ENCODE peak calls at places on chromosomes 11 and 22, in six cellular contexts. J, Z, P, X, C and R are unnamed samples.

GRCh38 chr22:30182365-30182764 is 64.2 kb downstream of the LIF start:
- DNase-seq in C (no peak), P (no peak), Z (no peak), X (no peak), J (no peak), R (no peak)

GRCh38 chr11:67635231-67635521 is 4.4 kb downstream of the TBX10 start:
- DNase-seq in Z (no peak), P (no peak), C (no peak), X (no peak), J (no peak), R (no peak)

GRCh38 chr11:116558504-116559252 is 214.1 kb downstream of the BUD13 start:
- DNase-seq in J (no peak), P (peak), Z (peak), C (no peak), X (no peak), R (peak)

GRCh38 chr22:30425616-30426394 is at the start of gene MTFP1:
- DNase-seq in C (peak), X (peak), Z (peak), J (no peak), P (peak), R (peak)

GRCh38 chr22:38240734-38241252 is 32.0 kb downstream of the TMEM184B start:
- DNase-seq in P (peak), Z (peak), C (peak), J (peak), X (peak), R (peak)

GRCh38 chr11:2777396-2777795 is 77.6 kb upstream of the KCNQ1OT1 start:
- DNase-seq in P (peak), X (no peak), C (peak), Z (peak), J (no peak), R (peak)

GRCh38 chr22:37897805-37898204 is 8.3 kb upstream of the MICALL1 start:
- DNase-seq in C (no peak), J (no peak), X (no peak), Z (no peak), P (no peak), R (no peak)

GRCh38 chr22:45503816-45504702 is 1.4 kb downstream of the FBLN1 start:
- DNase-seq in P (peak), C (no peak), X (peak), J (no peak), Z (no peak), R (peak)

GRCh38 chr11:134275534-134276395 is at the start of gene GLB1L3:
- DNase-seq in X (peak), C (no peak), J (no peak), P (peak), Z (no peak), R (peak)

GRCh38 chr22:49229483-49230193 is 598.0 kb downstream of the BRD1 start:
- DNase-seq in X (no peak), J (no peak), C (no peak), Z (no peak), P (no peak), R (no peak)

GRCh38 chr22:22129387-22129786 is 115.2 kb upstream of the VPREB1 start:
- DNase-seq in P (no peak), X (no peak), J (no peak), C (no peak), Z (no peak), R (no peak)

GRCh38 chr22:20438066-20438677 is 547 bp upstream of the SCARF2 start:
- DNase-seq in Z (no peak), X (peak), C (no peak), P (no peak), J (no peak), R (peak)

GRCh38 chr11:114316980-114317675 is 20.9 kb downstream of the NNMT start:
- DNase-seq in X (peak), Z (no peak), C (no peak), P (peak), J (no peak), R (peak)

GRCh38 chr11:86741489-86742435 is 58.6 kb upstream of the PRSS23 start:
- DNase-seq in P (peak), X (peak), Z (peak), J (no peak), C (no peak), R (peak)

GRCh38 chr11:2401436-2401984 is 960 bp downstream of the TSSC4 start:
- DNase-seq in P (no peak), C (no peak), J (no peak), Z (peak), X (no peak), R (no peak)

GRCh38 chr11:772429-773390 is 4.6 kb downstream of the GATD1 start:
- DNase-seq in Z (no peak), P (no peak), X (no peak), C (peak), J (no peak), R (no peak)

GRCh38 chr11:29019960-29020683 is 911.9 kb downstream of the METTL15 start:
- DNase-seq in Z (peak), J (no peak), C (no peak), X (peak), P (peak), R (peak)

GRCh38 chr11:27317751-27318150 is 45.3 kb downstream of the CCDC34 start:
- DNase-seq in Z (peak), P (peak), C (peak), X (peak), J (peak), R (peak)

GRCh38 chr11:17649696-17650600 is 69.4 kb upstream of the MYOD1 start:
- DNase-seq in P (no peak), J (no peak), X (peak), Z (peak), C (no peak), R (no peak)

GRCh38 chr22:45645526-45646414 is 25.9 kb upstream of the ATXN10 start:
- DNase-seq in P (peak), J (peak), Z (peak), X (peak), C (peak), R (peak)

GRCh38 chr11:111205622-111206385 is 39.7 kb upstream of the POU2AF2 start:
- DNase-seq in X (no peak), J (no peak), C (no peak), P (peak), Z (peak), R (peak)

GRCh38 chr11:103007521-103007920 is 52.0 kb upstream of the MMP13 start:
- DNase-seq in J (no peak), C (no peak), P (no peak), Z (peak), X (no peak), R (peak)

GRCh38 chr22:47221840-47222615 is 459.6 kb downstream of the TBC1D22A start:
- DNase-seq in Z (no peak), J (no peak), X (no peak), P (no peak), C (no peak), R (no peak)

GRCh38 chr11:80297808-80298460 is 857.1 kb upstream of the TENM4 start:
- DNase-seq in Z (peak), C (no peak), X (peak), P (peak), J (no peak), R (no peak)

GRCh38 chr11:117197516-117198456 is 1.4 kb upstream of the TAGLN start:
- DNase-seq in C (no peak), Z (peak), P (peak), J (no peak), X (peak), R (no peak)

GRCh38 chr11:69950120-69950519 is 128.0 kb upstream of the ANO1 start:
- DNase-seq in P (peak), Z (peak), X (peak), J (no peak), C (no peak), R (peak)

GRCh38 chr11:103220133-103220532 is 110.9 kb downstream of the DYNC2H1 start:
- DNase-seq in P (no peak), Z (no peak), C (no peak), J (no peak), X (no peak), R (no peak)

GRCh38 chr22:46537221-46537945 is at the start of gene CELSR1:
- DNase-seq in Z (peak), P (no peak), X (peak), C (no peak), J (no peak), R (peak)

GRCh38 chr11:72238040-72238450 is 5.9 kb downstream of the PHOX2A start:
- DNase-seq in X (peak), J (no peak), Z (peak), C (peak), P (peak), R (peak)

GRCh38 chr11:104526006-104526405 is 362.1 kb upstream of the PDGFD start:
- DNase-seq in P (no peak), Z (no peak), C (no peak), J (no peak), X (no peak), R (no peak)

GRCh38 chr11:12079726-12080556 is 30.4 kb upstream of the MICAL2 start:
- DNase-seq in X (peak), C (peak), Z (peak), J (peak), P (peak), R (peak)

GRCh38 chr11:84541711-84542340 is 1085.3 kb downstream of the DLG2 start:
- DNase-seq in Z (peak), C (peak), P (peak), X (no peak), J (no peak), R (peak)

GRCh38 chr11:86577663-86578636 is 94.5 kb downstream of the ME3 start:
- DNase-seq in C (peak), J (peak), P (peak), Z (peak), X (peak), R (peak)

GRCh38 chr22:29308791-29309262 is 2.4 kb downstream of the GAS2L1 start:
- DNase-seq in X (peak), Z (peak), P (peak), C (peak), J (no peak), R (peak)

GRCh38 chr22:23265389-23265700 is 85.0 kb downstream of the BCR start:
- DNase-seq in X (no peak), Z (no peak), C (no peak), P (no peak), J (no peak), R (no peak)

GRCh38 chr11:118434123-118434552 is 2.2 kb upstream of the KMT2A start:
- DNase-seq in J (no peak), C (no peak), P (peak), Z (no peak), X (peak), R (peak)

GRCh38 chr11:105673089-105673488 is 63.2 kb downstream of the GRIA4 start:
- DNase-seq in X (peak), J (peak), C (no peak), Z (peak), P (peak), R (peak)

DNA sequence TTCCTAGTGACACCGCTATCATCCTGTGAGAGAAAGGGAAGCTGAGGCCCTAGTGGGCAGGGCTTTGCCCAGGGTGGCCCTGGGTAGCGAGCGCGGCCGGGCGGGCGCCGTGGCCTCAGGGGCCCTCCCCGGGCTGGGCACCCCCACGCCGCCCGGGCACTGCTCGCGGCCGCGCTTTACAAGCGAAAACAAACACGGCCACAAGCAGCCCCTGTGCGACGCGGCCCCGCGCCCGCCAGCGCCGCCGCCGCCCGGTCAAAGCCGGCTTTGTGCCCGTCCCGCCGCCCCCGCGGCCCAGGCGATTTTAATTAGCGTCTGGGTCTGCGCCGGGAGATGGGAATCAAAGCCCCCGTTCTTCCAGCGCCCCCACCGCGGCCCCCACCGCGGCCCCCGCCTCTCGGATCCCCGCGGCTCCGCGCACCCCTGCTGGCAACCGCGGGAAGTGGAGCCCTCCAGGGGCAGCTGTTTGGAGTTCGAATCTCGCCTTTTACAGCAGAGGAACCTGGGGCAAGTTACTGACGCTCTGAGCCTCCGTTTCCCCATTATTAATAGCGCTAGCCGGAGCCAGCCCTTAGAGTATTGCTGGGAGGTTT is 47.9 kb downstream of the CHRDL2 start:
- DNase-seq in Z (no peak), X (no peak), C (peak), J (no peak), P (no peak), R (no peak)
- H3K4me3 ChIP-seq in Z (peak), X (peak), C (no peak), J (peak), P (peak), R (peak)

GRCh38 chr11:65071907-65072630 is 11.8 kb downstream of the CDCA5 start:
- DNase-seq in J (no peak), X (no peak), P (no peak), Z (no peak), C (no peak), R (no peak)
- TF ChIP-seq CTCF in J (no peak), X (no peak), P (no peak), Z (no peak), C (no peak), R (no peak)

GRCh38 chr11:112881461-112881860 is 79.8 kb upstream of the NCAM1 start:
- DNase-seq in C (peak), P (no peak), J (no peak), Z (no peak), X (peak), R (peak)
- H3K4me3 ChIP-seq in C (no peak), P (no peak), J (no peak), Z (no peak), X (no peak), R (peak)

GRCh38 chr22:31943976-31944699 is at the start of gene YWHAH:
- DNase-seq in J (peak), C (peak), P (peak), Z (peak), X (peak), R (peak)
- TF ChIP-seq CTCF in J (no peak), C (no peak), P (no peak), Z (no peak), X (no peak), R (no peak)

GRCh38 chr11:68870470-68870869 is 28.8 kb upstream of the CPT1A start:
- DNase-seq in Z (peak), P (peak), X (no peak), J (no peak), C (no peak), R (peak)
- H3K4me3 ChIP-seq in Z (peak), P (peak), X (peak), J (peak), C (no peak), R (peak)

GRCh38 chr11:24781288-24781687 is 284.4 kb downstream of the LUZP2 start:
- DNase-seq in J (no peak), C (no peak), P (no peak), X (peak), Z (peak), R (no peak)
- TF ChIP-seq CTCF in J (no peak), C (no peak), P (no peak), X (peak), Z (peak), R (no peak)

GRCh38 chr11:63890368-63890767 is 26.6 kb downstream of the RCOR2 start:
- DNase-seq in J (no peak), C (no peak), Z (no peak), P (no peak), X (no peak), R (no peak)
- H3K4me3 ChIP-seq in J (no peak), C (no peak), Z (no peak), P (no peak), X (no peak), R (no peak)